ENCODE peak calls at places on chromosomes 7 and 10, in seven cellular contexts. K, M, S, J, W, X and L are unnamed samples.

GRCh38 chr10:48292616-48293015 is 13.9 kb upstream of the MAPK8 start:
- DNase-seq in K (no peak), M (no peak), S (no peak), J (no peak), W (no peak), X (no peak), L (no peak)

GRCh38 chr7:121714559-121715303 is 158.2 kb upstream of the PTPRZ1 start:
- DNase-seq in K (no peak), M (no peak), S (no peak), J (no peak), W (peak), X (peak), L (no peak)

GRCh38 chr7:29019896-29020295 is 61.8 kb upstream of the TRIL start:
- DNase-seq in K (no peak), M (no peak), S (no peak), J (no peak), W (no peak), X (no peak), L (no peak)

GRCh38 chr7:1537631-1538412 is 7.3 kb downstream of the MAFK start:
- DNase-seq in K (no peak), M (peak), S (peak), J (peak), W (peak), X (peak), L (peak)

GRCh38 chr10:8913720-8914119 is 859.2 kb downstream of the GATA3 start:
- DNase-seq in K (no peak), M (peak), S (peak), J (no peak), W (no peak), X (no peak), L (no peak)

GRCh38 chr7:26388256-26388655 is 96.6 kb downstream of the SNX10 start:
- DNase-seq in K (no peak), M (no peak), S (no peak), J (no peak), W (no peak), X (no peak), L (no peak)

GRCh38 chr10:46546591-46547330 is 9.7 kb downstream of the GPRIN2 start:
- DNase-seq in K (no peak), M (no peak), S (no peak), J (peak), W (no peak), X (no peak), L (no peak)

GRCh38 chr10:110681023-110681681 is 37.0 kb downstream of the RBM20 start:
- DNase-seq in K (no peak), M (peak), S (no peak), J (no peak), W (peak), X (peak), L (no peak)

GRCh38 chr7:43803865-43804264 is 45.4 kb downstream of the BLVRA start:
- DNase-seq in K (no peak), M (no peak), S (no peak), J (no peak), W (no peak), X (no peak), L (no peak)

GRCh38 chr10:11776080-11776479 is 33.9 kb downstream of the ECHDC3 start:
- DNase-seq in K (no peak), M (no peak), S (no peak), J (no peak), W (peak), X (no peak), L (no peak)

GRCh38 chr7:30168800-30169584 is 34.2 kb downstream of the MTURN start:
- DNase-seq in K (no peak), M (peak), S (peak), J (no peak), W (peak), X (peak), L (peak)